ENCODE peak calls at places on chromosome 4, in ten cellular contexts. U is ELR; T is stimulated activated CD4-positive, alpha-beta T cell treated with anti-CD3 and anti-CD28 coated beads, Interleukin-12 subunit alpha, Interleukin-12 subunit beta, amount 100 ng/mL, for 24 hours; P is stimulated activated CD8-positive, alpha-beta memory T cell treated with anti-CD3 and anti-CD28 coated beads, Interleukin-15, amount 100 ng/mL, for 4 hours; I is foreskin fibroblast; V is A549; A is activated CD4-positive, alpha-beta T cell treated with anti-CD3 and anti-CD28 coated beads, Interleukin-2, amount 10 ng/mL, durations not matched to agents 7 days and 5 days; N is left lung; Y is iris pigment epithelial cell; F is breast epithelium. R is an unnamed sample.

GRCh38 chr4:77697860-77698599 is 92.4 kb downstream of the CXCL13 start:
- DNase-seq in N (no peak), V (peak), Y (peak), P (no peak), A (no peak), I (peak), T (no peak), F (no peak), U (peak), R (no peak)

GRCh38 chr4:137881641-137882040 is 349.3 kb upstream of the PCDH18 start:
- DNase-seq in F (no peak), Y (no peak), P (no peak), V (no peak), U (no peak), T (no peak), A (no peak), N (no peak), I (no peak), R (no peak)

GRCh38 chr4:168269879-168270278 is 48.7 kb downstream of the DDX60 start:
- DNase-seq in P (no peak), T (no peak), F (no peak), Y (no peak), N (no peak), U (no peak), I (no peak), A (no peak), V (no peak), R (no peak)

GRCh38 chr4:2297606-2298517 is 36.0 kb upstream of the MXD4 start:
- DNase-seq in V (no peak), Y (no peak), P (no peak), A (no peak), I (no peak), F (no peak), N (no peak), U (no peak), T (no peak), R (no peak)

GRCh38 chr4:63618883-63619573 is 790.2 kb downstream of the TECRL start:
- DNase-seq in I (no peak), P (no peak), F (no peak), N (no peak), Y (peak), U (peak), V (no peak), A (no peak), T (no peak), R (no peak)

GRCh38 chr4:95362906-95363578 is 185.7 kb downstream of the UNC5C start:
- DNase-seq in T (no peak), Y (peak), V (peak), I (no peak), N (no peak), F (no peak), U (peak), P (no peak), A (no peak), R (peak)

GRCh38 chr4:143482753-143483362 is 30.6 kb upstream of the SMARCA5 start:
- DNase-seq in P (no peak), Y (peak), A (no peak), V (peak), U (peak), F (no peak), T (no peak), N (no peak), I (peak), R (no peak)

GRCh38 chr4:1315838-1316536 is 26.3 kb downstream of the MAEA start:
- DNase-seq in F (no peak), I (no peak), A (peak), P (no peak), V (no peak), U (no peak), Y (no peak), N (peak), T (no peak), R (no peak)

GRCh38 chr4:70619778-70620177 is 8.8 kb upstream of the ENAM start:
- DNase-seq in N (no peak), V (no peak), T (no peak), I (no peak), P (no peak), F (no peak), U (no peak), Y (no peak), A (no peak), R (no peak)

GRCh38 chr4:3514806-3515421 is 17.3 kb downstream of the LRPAP1 start:
- DNase-seq in P (no peak), A (no peak), U (no peak), V (peak), N (peak), I (no peak), F (peak), T (no peak), Y (no peak), R (no peak)

GRCh38 chr4:152997771-152998487 is 61.8 kb downstream of the FHDC1 start:
- DNase-seq in P (no peak), U (peak), A (no peak), Y (no peak), N (no peak), V (peak), I (no peak), T (no peak), F (peak), R (no peak)

GRCh38 chr4:17578482-17578891 is 1.5 kb downstream of the LAP3 start:
- DNase-seq in T (no peak), A (peak), F (no peak), P (no peak), N (no peak), Y (peak), V (no peak), I (no peak), U (peak), R (no peak)

GRCh38 chr4:168536448-168536847 is 39.6 kb downstream of the PALLD start:
- DNase-seq in F (no peak), T (no peak), A (no peak), Y (no peak), U (no peak), N (no peak), V (no peak), I (no peak), P (no peak), R (no peak)

GRCh38 chr4:101967697-101968346 is 177.3 kb downstream of the BANK1 start:
- DNase-seq in A (no peak), U (peak), N (no peak), I (no peak), V (peak), P (no peak), T (no peak), Y (no peak), F (no peak), R (no peak)

GRCh38 chr4:146243141-146243882 is 29.0 kb downstream of the REELD1 start:
- DNase-seq in F (no peak), T (peak), I (no peak), P (peak), U (peak), Y (no peak), N (peak), V (peak), A (peak), R (no peak)

R was measured in NCI-H748 treated with DMSO at 0.1 percent for 48 hours.